ENCODE peak calls at places on chromosomes 11 and 22, in nine cellular contexts. K is activated CD8-positive, alpha-beta T cell treated with anti-CD3 and anti-CD28 coated beads for 36 hours; H is right lobe of liver; G is stimulated activated CD4-positive, alpha-beta T cell treated with anti-CD3 and anti-CD28 coated beads, Interleukin-1b, Interleukin-23, amount 100 ng/mL, for 4 hours; C is NCI-H524; D is NCI-H82; U is astrocyte of the spinal cord; F is naive thymus-derived CD8-positive, alpha-beta T cell; O is HS-27A. L is an unnamed sample.

GRCh38 chr11:12120031-12121008 is 9.9 kb downstream of the MICAL2 start:
- DNase-seq in F (no peak), O (no peak), G (no peak), C (peak), K (no peak), H (no peak), D (peak), U (no peak), L (no peak)

GRCh38 chr11:67043572-67044329 is 12.9 kb upstream of the RHOD start:
- DNase-seq in F (no peak), D (no peak), O (no peak), C (no peak), G (no peak), K (no peak), U (peak), H (no peak), L (no peak)

GRCh38 chr11:124536520-124536919 is 6.9 kb downstream of the OR8B12 start:
- DNase-seq in O (no peak), H (peak), F (no peak), K (no peak), U (peak), D (no peak), C (no peak), G (no peak), L (no peak)

GRCh38 chr11:457071-457760 is 7.1 kb downstream of the PTDSS2 start:
- DNase-seq in F (peak), D (no peak), H (no peak), O (no peak), U (no peak), C (no peak), G (no peak), K (no peak), L (no peak)

GRCh38 chr11:118277312-118277711 is 13.2 kb upstream of the MPZL2 start:
- DNase-seq in H (no peak), D (no peak), G (no peak), O (no peak), F (no peak), C (no peak), U (peak), K (peak), L (peak)

GRCh38 chr11:129591527-129591926 is 215.9 kb downstream of the BARX2 start:
- DNase-seq in F (no peak), G (no peak), H (no peak), D (no peak), K (no peak), O (no peak), U (no peak), C (no peak), L (no peak)

GRCh38 chr22:19035474-19036228 is 86.6 kb downstream of the DGCR2 start:
- DNase-seq in K (no peak), F (no peak), U (no peak), H (peak), G (no peak), D (peak), O (no peak), C (peak), L (no peak)

GRCh38 chr22:50725597-50725996 is 12.4 kb upstream of the ACR start:
- DNase-seq in D (no peak), F (no peak), K (no peak), O (no peak), H (peak), C (no peak), U (no peak), G (no peak), L (no peak)

GRCh38 chr22:44746836-44747519 is 5.4 kb upstream of the ARHGAP8 start:
- DNase-seq in K (no peak), D (no peak), G (no peak), F (no peak), U (no peak), O (no peak), H (no peak), C (no peak), L (no peak)

GRCh38 chr22:42970029-42970428 is 44.9 kb downstream of the PACSIN2 start:
- DNase-seq in O (no peak), C (no peak), H (no peak), K (peak), F (no peak), D (no peak), G (no peak), U (no peak), L (no peak)

GRCh38 chr22:41699264-41700104 is at the start of gene MEI1:
- DNase-seq in H (peak), C (no peak), U (peak), F (peak), O (no peak), D (no peak), G (peak), K (peak), L (no peak)

GRCh38 chr11:128610765-128611617 is 23.6 kb upstream of the ETS1 start:
- DNase-seq in O (no peak), K (peak), U (no peak), F (peak), D (no peak), C (no peak), H (no peak), G (peak), L (no peak)

GRCh38 chr22:40179535-40179934 is 1.8 kb downstream of the TNRC6B start:
- DNase-seq in K (no peak), G (no peak), F (no peak), H (no peak), O (no peak), C (no peak), D (no peak), U (no peak), L (no peak)

GRCh38 chr22:40898850-40899357 is 37.0 kb upstream of the DNAJB7 start:
- DNase-seq in H (no peak), C (peak), O (no peak), U (peak), F (peak), K (peak), G (no peak), D (peak), L (no peak)

GRCh38 chr11:98194611-98195010 is 826.1 kb upstream of the CNTN5 start:
- DNase-seq in C (no peak), U (no peak), K (no peak), D (no peak), F (no peak), H (no peak), G (no peak), O (no peak), L (no peak)

GRCh38 chr11:58856806-58857205 is 12.3 kb upstream of the GLYATL2 start:
- DNase-seq in F (no peak), O (no peak), U (no peak), G (no peak), C (no peak), H (no peak), K (no peak), D (no peak), L (no peak)

GRCh38 chr11:112555491-112556364 is 295.1 kb upstream of the PLET1 start:
- DNase-seq in G (peak), O (no peak), H (peak), F (peak), C (no peak), U (peak), K (peak), D (peak), L (no peak)

GRCh38 chr11:2390871-2391662 is 9.5 kb upstream of the TSSC4 start:
- DNase-seq in G (no peak), H (no peak), O (peak), F (no peak), D (peak), C (no peak), U (peak), K (no peak), L (no peak)

GRCh38 chr11:93567406-93567819 is 24.2 kb upstream of the SMCO4 start:
- DNase-seq in K (no peak), G (no peak), D (no peak), O (no peak), U (peak), H (peak), C (no peak), F (no peak), L (no peak)

GRCh38 chr11:102166175-102166574 is 55.9 kb downstream of the YAP1 start:
- DNase-seq in K (no peak), D (no peak), U (no peak), F (no peak), G (no peak), H (no peak), C (no peak), O (no peak), L (no peak)

GRCh38 chr22:40635940-40636379 is 559 bp downstream of the MRTFA start:
- DNase-seq in O (no peak), C (no peak), F (no peak), G (no peak), K (peak), D (peak), U (no peak), H (peak), L (no peak)

GRCh38 chr22:50051930-50052329 is 6.2 kb downstream of the TTLL8 start:
- DNase-seq in U (no peak), D (no peak), O (no peak), G (no peak), H (peak), F (no peak), C (no peak), K (no peak), L (no peak)

GRCh38 chr11:103051158-103051801 is 40.7 kb downstream of the DCUN1D5 start:
- DNase-seq in O (no peak), F (no peak), U (no peak), G (no peak), D (no peak), C (no peak), K (no peak), H (no peak), L (no peak)

GRCh38 chr11:126366064-126366822 is 10.8 kb downstream of the ST3GAL4 start:
- DNase-seq in H (peak), G (no peak), K (no peak), C (no peak), D (no peak), F (no peak), U (no peak), O (no peak), L (no peak)

GRCh38 chr11:19673924-19674390 is 38.7 kb upstream of the NAV2 start:
- DNase-seq in O (no peak), G (no peak), C (peak), U (peak), H (no peak), K (no peak), D (peak), F (no peak), L (no peak)

GRCh38 chr22:39800790-39801540 is 92.6 kb downstream of the ENTHD1 start:
- DNase-seq in F (no peak), G (no peak), D (no peak), O (no peak), C (peak), U (no peak), K (no peak), H (no peak), L (no peak)

GRCh38 chr11:123151366-123151765 is 43.7 kb downstream of the CLMP start:
- DNase-seq in D (no peak), O (no peak), G (no peak), F (no peak), H (no peak), K (no peak), C (no peak), U (no peak), L (no peak)

L was measured in keratinocyte.